ENCODE peak calls at places on chromosome 9, in four cellular contexts. E is aorta, L is Peyer's patch, N is IMR-90. P is an unnamed sample.

GRCh38 chr9:91407580-91408275 is 15.9 kb downstream of the NFIL3 start:
- DNase-seq in E (no peak), L (no peak), N (no peak), P (no peak)

GRCh38 chr9:113456235-113456634 is 7.3 kb upstream of the RGS3 start:
- DNase-seq in E (no peak), L (no peak), N (peak), P (peak)

GRCh38 chr9:75197521-75197920 is 109.2 kb downstream of the OSTF1 start:
- DNase-seq in E (no peak), L (no peak), N (no peak), P (peak)

GRCh38 chr9:81980568-81980967 is 8.0 kb upstream of the SPATA31D1 start:
- DNase-seq in E (no peak), L (no peak), N (peak), P (peak)

GRCh38 chr9:91119147-91119546 is 242.6 kb downstream of the AUH start:
- DNase-seq in E (no peak), L (no peak), N (peak), P (peak)

GRCh38 chr9:17318821-17319320 is 184.0 kb downstream of the CNTLN start:
- DNase-seq in E (no peak), L (no peak), N (peak), P (peak)

GRCh38 chr9:69453746-69454145 is 128.7 kb downstream of the ENTREP1 start:
- DNase-seq in E (no peak), L (no peak), N (no peak), P (no peak)

GRCh38 chr9:137456061-137456863 is 2.9 kb downstream of the NSMF start:
- DNase-seq in E (peak), L (no peak), N (peak), P (peak)

GRCh38 chr9:124008855-124009834 is 2.4 kb upstream of the LHX2 start:
- DNase-seq in E (peak), L (no peak), N (no peak), P (no peak)

GRCh38 chr9:2260401-2261306 is 245.5 kb downstream of the SMARCA2 start:
- DNase-seq in E (no peak), L (no peak), N (peak), P (peak)

GRCh38 chr9:99860266-99860665 is 38.6 kb downstream of the NR4A3 start:
- DNase-seq in E (no peak), L (no peak), N (no peak), P (no peak)

GRCh38 chr9:124315856-124316255 is 58.1 kb downstream of the NEK6 start:
- DNase-seq in E (no peak), L (no peak), N (no peak), P (no peak)

GRCh38 chr9:20463823-20464222 is 158.5 kb downstream of the MLLT3 start:
- DNase-seq in E (no peak), L (no peak), N (no peak), P (no peak)

GRCh38 chr9:27485158-27485557 is 38.9 kb upstream of the IFNK start:
- DNase-seq in E (no peak), L (peak), N (no peak), P (no peak)

GRCh38 chr9:125889524-125890473 is 142.6 kb downstream of the PBX3 start:
- DNase-seq in E (peak), L (no peak), N (peak), P (peak)

GRCh38 chr9:118992813-118993747 is 376.2 kb downstream of the BRINP1 start:
- DNase-seq in E (no peak), L (no peak), N (no peak), P (peak)

GRCh38 chr9:116555556-116556180 is 131.4 kb upstream of the TRIM32 start:
- DNase-seq in E (no peak), L (no peak), N (no peak), P (no peak)

GRCh38 chr9:98905015-98905414 is 38.7 kb upstream of the COL15A1 start:
- DNase-seq in E (no peak), L (no peak), N (no peak), P (no peak)

GRCh38 chr9:110752766-110753165 is 84.2 kb downstream of the MUSK start:
- DNase-seq in E (no peak), L (no peak), N (peak), P (peak)

GRCh38 chr9:81138173-81138572 is 551.2 kb downstream of the TLE1 start:
- DNase-seq in E (no peak), L (no peak), N (no peak), P (no peak)

GRCh38 chr9:135822383-135822755 is 85.0 kb downstream of the CAMSAP1 start:
- DNase-seq in E (peak), L (peak), N (no peak), P (no peak)

GRCh38 chr9:95004452-95005275 is 278.2 kb downstream of the AOPEP start:
- DNase-seq in E (peak), L (no peak), N (no peak), P (no peak)

GRCh38 chr9:98045234-98046160 is 11.0 kb upstream of the NANS start:
- DNase-seq in E (no peak), L (no peak), N (no peak), P (no peak)

GRCh38 chr9:85895685-85896084 is 45.3 kb upstream of the NAA35 start:
- DNase-seq in E (no peak), L (no peak), N (no peak), P (no peak)

GRCh38 chr9:117734082-117734481 is 29.9 kb downstream of the TLR4 start:
- DNase-seq in E (no peak), L (no peak), N (no peak), P (no peak)

GRCh38 chr9:92455217-92455616 is 27.1 kb downstream of the ASPN start:
- DNase-seq in E (no peak), L (no peak), N (no peak), P (no peak)

GRCh38 chr9:130143974-130144373 is 28.2 kb upstream of the NCS1 start:
- DNase-seq in E (no peak), L (no peak), N (peak), P (peak)

GRCh38 chr9:21966140-21966851 is 27.9 kb downstream of the CDKN2A start:
- DNase-seq in E (peak), L (no peak), N (no peak), P (no peak)

GRCh38 chr9:4739587-4740372 is 1.2 kb downstream of the AK3 start:
- DNase-seq in E (no peak), L (no peak), N (no peak), P (no peak)

GRCh38 chr9:16023466-16023865 is 470.6 kb downstream of the CCDC171 start:
- DNase-seq in E (no peak), L (no peak), N (peak), P (peak)

GRCh38 chr9:111039203-111039907 is 1.1 kb upstream of the LPAR1 start:
- DNase-seq in E (no peak), L (no peak), N (no peak), P (no peak)

GRCh38 chr9:114046237-114046755 is 31.8 kb downstream of the AMBP start:
- DNase-seq in E (no peak), L (no peak), N (no peak), P (no peak)

GRCh38 chr9:130129425-130130061 is 42.7 kb upstream of the NCS1 start:
- DNase-seq in E (no peak), L (no peak), N (peak), P (peak)

GRCh38 chr9:16352791-16353401 is 517.6 kb downstream of the BNC2 start:
- DNase-seq in E (no peak), L (no peak), N (peak), P (no peak)

GRCh38 chr9:70112981-70113380 is 69.3 kb downstream of the MAMDC2 start:
- DNase-seq in E (no peak), L (no peak), N (no peak), P (peak)

GRCh38 chr9:123437201-123437600 is 81.2 kb downstream of the CRB2 start:
- DNase-seq in E (peak), L (no peak), N (no peak), P (no peak)

GRCh38 chr9:114246558-114246957 is 76.3 kb upstream of the ORM1 start:
- DNase-seq in E (no peak), L (no peak), N (peak), P (peak)

GRCh38 chr9:86413966-86414880 is 60.0 kb upstream of the TUT7 start:
- DNase-seq in E (no peak), L (no peak), N (peak), P (peak)

GRCh38 chr9:112665347-112665746 is 52.6 kb downstream of the INIP start:
- DNase-seq in E (no peak), L (no peak), N (peak), P (peak)

GRCh38 chr9:134662143-134662876 is 20.7 kb downstream of the COL5A1 start:
- DNase-seq in E (peak), L (no peak), N (peak), P (peak)

GRCh38 chr9:134663084-134663483 is 21.5 kb downstream of the COL5A1 start:
- DNase-seq in E (peak), L (no peak), N (no peak), P (no peak)

GRCh38 chr9:134660407-134660806 is 18.8 kb downstream of the COL5A1 start:
- DNase-seq in E (no peak), L (no peak), N (no peak), P (no peak)

GRCh38 chr9:134661299-134661698 is 19.7 kb downstream of the COL5A1 start:
- DNase-seq in E (no peak), L (no peak), N (no peak), P (no peak)

GRCh38 chr9:134661791-134662142 is 20.2 kb downstream of the COL5A1 start:
- DNase-seq in E (peak), L (no peak), N (peak), P (peak)
- H3K27ac ChIP-seq in E (peak), L (peak), N (peak), P (peak)

DNA sequence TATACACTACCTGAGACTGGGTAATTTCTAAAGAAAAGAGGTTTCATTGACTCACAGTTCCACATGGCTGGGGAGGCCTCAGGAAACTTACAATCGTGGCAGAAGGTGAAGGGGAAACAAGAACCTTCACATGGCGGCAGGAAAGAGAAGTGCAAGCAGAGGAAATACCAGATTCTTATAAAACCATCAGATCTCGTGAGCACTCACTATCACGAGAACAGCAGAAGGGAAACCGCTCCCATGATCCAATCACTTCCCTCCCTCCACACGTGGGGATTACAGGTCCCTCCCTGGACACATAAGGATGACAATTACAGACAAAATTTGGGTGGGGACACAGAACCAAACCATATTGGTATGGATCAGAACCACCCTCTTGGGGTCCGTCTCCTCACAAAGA is 44.2 kb upstream of the SPIN1 start:
- DNase-seq in E (no peak), L (no peak), N (no peak), P (no peak)
- H3K4me3 ChIP-seq in E (no peak), L (no peak), N (no peak), P (no peak)

DNA sequence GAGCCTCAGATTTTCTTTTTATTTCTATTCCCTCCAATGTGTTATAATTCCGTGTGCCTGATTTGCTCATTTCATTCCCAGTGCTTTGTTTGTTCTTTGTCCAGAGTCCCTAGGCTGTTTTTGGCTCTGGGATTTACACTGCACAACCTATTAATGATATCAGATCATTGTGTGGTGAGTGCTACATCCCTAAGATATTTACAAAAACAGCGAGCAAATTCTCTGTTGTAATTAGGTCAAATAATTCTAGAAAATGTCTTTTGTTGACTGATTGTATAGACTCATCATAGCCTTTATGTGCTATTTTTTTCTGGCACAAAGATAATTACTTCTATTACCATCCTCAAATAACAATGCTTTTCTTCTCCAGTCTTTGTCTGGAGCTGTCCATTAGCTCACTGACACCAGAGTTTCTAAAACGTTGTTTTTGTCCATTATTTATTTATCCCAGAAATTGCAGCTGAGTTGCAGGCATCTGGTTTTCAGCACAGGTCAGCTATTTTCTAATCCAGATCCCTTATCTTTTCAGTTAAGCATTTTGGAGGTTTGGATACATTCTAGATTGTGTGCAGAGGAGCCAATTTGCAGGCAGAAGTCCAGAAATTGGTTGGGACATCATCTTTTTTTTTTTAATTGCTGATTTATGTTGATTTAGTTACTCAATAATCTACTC is 379.9 kb upstream of the DMAC1 start:
- DNase-seq in E (no peak), L (no peak), N (no peak), P (no peak)
- H3K27ac ChIP-seq in E (no peak), L (no peak), N (no peak), P (no peak)

GRCh38 chr9:107852891-107853290 is 363.3 kb upstream of the KLF4 start:
- DNase-seq in E (no peak), L (no peak), N (no peak), P (no peak)

GRCh38 chr9:107853461-107853860 is 363.9 kb upstream of the KLF4 start:
- DNase-seq in E (no peak), L (no peak), N (no peak), P (no peak)

GRCh38 chr9:107855164-107855563 is 365.6 kb upstream of the KLF4 start:
- DNase-seq in E (no peak), L (no peak), N (no peak), P (no peak)

GRCh38 chr9:107858260-107858659 is 368.7 kb upstream of the KLF4 start:
- DNase-seq in E (no peak), L (no peak), N (no peak), P (no peak)

DNA sequence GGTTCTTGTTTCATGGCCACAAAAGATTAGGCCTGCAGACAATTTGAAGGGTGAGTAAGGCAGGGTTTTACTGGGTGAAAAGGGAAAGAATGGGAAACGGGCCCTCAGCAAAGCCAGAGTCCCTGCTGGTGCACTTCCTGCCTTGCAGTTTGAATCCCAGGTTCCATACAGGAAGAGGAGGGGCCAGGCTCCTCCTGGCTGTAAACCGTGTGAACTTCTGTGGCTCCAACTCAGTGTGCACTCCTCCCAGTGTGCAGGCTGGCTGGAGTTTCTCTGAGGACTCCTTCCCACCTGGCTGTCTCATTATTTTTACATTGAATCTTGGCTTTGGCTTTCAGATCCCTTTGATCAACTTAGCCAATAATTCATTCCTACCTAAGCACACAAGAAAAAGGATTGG is 367.1 kb upstream of the KLF4 start:
- DNase-seq in E (no peak), L (no peak), N (no peak), P (no peak)
- H3K4me3 ChIP-seq in E (no peak), L (no peak), N (no peak), P (no peak)

DNA sequence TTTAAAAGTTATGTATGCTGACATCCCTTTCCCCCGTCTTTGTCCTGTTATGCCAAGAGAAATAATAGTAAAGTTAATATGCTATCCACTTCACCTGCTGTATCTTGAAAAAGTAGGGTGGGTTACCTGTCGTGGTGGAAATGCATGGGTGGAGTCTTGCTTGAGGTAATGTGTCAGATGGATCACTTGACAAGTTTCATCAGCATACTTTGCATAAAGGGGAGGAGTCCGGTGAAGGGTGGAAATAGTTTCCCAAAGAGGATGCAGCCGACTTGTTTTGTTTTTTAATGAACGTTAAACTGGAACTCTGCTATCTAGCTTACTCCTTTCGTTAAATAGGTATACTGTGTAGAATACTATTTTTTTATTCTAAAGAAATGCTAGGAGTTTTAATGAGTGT is 9.0 kb upstream of the DMRT3 start:
- DNase-seq in E (no peak), L (no peak), N (no peak), P (no peak)
- H3K27ac ChIP-seq in E (no peak), L (no peak), N (no peak), P (no peak)